ENCODE peak calls at places on chromosome 17, in five cellular contexts. F is mucosa of descending colon, P is NCI-H2081, Y is astrocyte of the spinal cord, V is hypothalamus. Q is an unnamed sample.

GRCh38 chr17:31528291-31528874 is 136.9 kb downstream of the RAB11FIP4 start:
- DNase-seq in F (no peak), P (no peak), Y (no peak), V (no peak), Q (no peak)

GRCh38 chr17:42920106-42920900 is 19.7 kb downstream of the G6PC1 start:
- DNase-seq in F (no peak), P (no peak), Y (no peak), V (no peak), Q (no peak)

GRCh38 chr17:7839890-7840260 is 5.9 kb downstream of the KDM6B start:
- DNase-seq in F (peak), P (no peak), Y (peak), V (no peak), Q (peak)

GRCh38 chr17:5667871-5668270 is 83.6 kb upstream of the NLRP1 start:
- DNase-seq in F (no peak), P (no peak), Y (no peak), V (no peak), Q (peak)

GRCh38 chr17:83065660-83066542 is 13.5 kb upstream of the METRNL start:
- DNase-seq in F (peak), P (no peak), Y (no peak), V (no peak), Q (no peak)

GRCh38 chr17:81333626-81334368 is 38.7 kb upstream of the SLC38A10 start:
- DNase-seq in F (no peak), P (no peak), Y (no peak), V (no peak), Q (no peak)

GRCh38 chr17:15348030-15348429 is 6.6 kb upstream of the TEKT3 start:
- DNase-seq in F (peak), P (peak), Y (peak), V (no peak), Q (peak)

GRCh38 chr17:32285770-32286517 is 20.3 kb downstream of the RHBDL3 start:
- DNase-seq in F (no peak), P (peak), Y (no peak), V (peak), Q (peak)

GRCh38 chr17:42422958-42423712 is at the start of gene CAVIN1:
- DNase-seq in F (peak), P (peak), Y (peak), V (peak), Q (peak)

GRCh38 chr17:81076097-81076754 is 41.3 kb downstream of the BAIAP2 start:
- DNase-seq in F (no peak), P (no peak), Y (no peak), V (no peak), Q (no peak)

GRCh38 chr17:82791532-82791931 is 39.7 kb downstream of the TBCD start:
- DNase-seq in F (no peak), P (no peak), Y (peak), V (no peak), Q (no peak)